ENCODE peak calls at places on chromosomes 11 and 22, in four cellular contexts. One of them, this sample, is unnamed. For H3K27me3, the result is how much of the 10 kb centered on the place peaks cover.

GRCh38 chr11:60111793-60112192 is 23.3 kb downstream of the MS4A2 start:
- DNase-seq in right lobe of liver: no peak
- DNase-seq in heart right ventricle: no peak
- DNase-seq in PC-3: no peak
- DNase-seq in this sample: no peak

GRCh38 chr11:126345759-126346585 is 9.5 kb upstream of the ST3GAL4 start:
- DNase-seq in right lobe of liver: peak
- DNase-seq in heart right ventricle: peak
- DNase-seq in PC-3: peak
- DNase-seq in this sample: peak

GRCh38 chr11:62555464-62556092 is 9.0 kb upstream of the AHNAK start:
- DNase-seq in right lobe of liver: no peak
- DNase-seq in heart right ventricle: no peak
- DNase-seq in PC-3: peak
- DNase-seq in this sample: peak

GRCh38 chr22:43241138-43241597 is 54.2 kb upstream of the TTLL12 start:
- DNase-seq in right lobe of liver: no peak
- DNase-seq in heart right ventricle: no peak
- DNase-seq in PC-3: no peak
- DNase-seq in this sample: no peak

GRCh38 chr11:77211040-77211451 is 83.0 kb downstream of the MYO7A start:
- DNase-seq in right lobe of liver: no peak
- DNase-seq in heart right ventricle: no peak
- DNase-seq in PC-3: no peak
- DNase-seq in this sample: no peak

GRCh38 chr11:9015677-9016076 is 11.9 kb upstream of the NRIP3 start:
- DNase-seq in right lobe of liver: peak
- DNase-seq in heart right ventricle: peak
- DNase-seq in PC-3: peak
- DNase-seq in this sample: peak

GRCh38 chr11:121615506-121615905 is 162.7 kb upstream of the SORL1-AS1 start:
- DNase-seq in right lobe of liver: no peak
- DNase-seq in heart right ventricle: no peak
- DNase-seq in PC-3: peak
- DNase-seq in this sample: no peak

GRCh38 chr22:25775501-25775900 is 33.5 kb downstream of the MYO18B start:
- DNase-seq in right lobe of liver: no peak
- DNase-seq in heart right ventricle: no peak
- DNase-seq in PC-3: no peak
- DNase-seq in this sample: no peak

GRCh38 chr11:93512965-93513667 is 30.1 kb downstream of the SMCO4 start:
- DNase-seq in right lobe of liver: no peak
- DNase-seq in heart right ventricle: no peak
- DNase-seq in PC-3: no peak
- DNase-seq in this sample: no peak

GRCh38 chr11:73175551-73176144 is 33.5 kb upstream of the FCHSD2 start:
- DNase-seq in right lobe of liver: peak
- DNase-seq in heart right ventricle: peak
- DNase-seq in PC-3: no peak
- DNase-seq in this sample: no peak

GRCh38 chr11:8692417-8692816 is 9.8 kb downstream of the RPL27A start:
- DNase-seq in right lobe of liver: no peak
- DNase-seq in heart right ventricle: no peak
- DNase-seq in PC-3: no peak
- DNase-seq in this sample: no peak

GRCh38 chr11:74932797-74933196 is 16.1 kb downstream of the XRRA1 start:
- DNase-seq in right lobe of liver: no peak
- DNase-seq in heart right ventricle: no peak
- DNase-seq in PC-3: peak
- DNase-seq in this sample: no peak

GRCh38 chr11:76229690-76230240 is 23.5 kb upstream of the WNT11 start:
- DNase-seq in right lobe of liver: peak
- DNase-seq in heart right ventricle: no peak
- DNase-seq in PC-3: no peak
- DNase-seq in this sample: no peak

GRCh38 chr11:102530558-102530957 is at the start of gene MMP7:
- DNase-seq in right lobe of liver: no peak
- DNase-seq in heart right ventricle: no peak
- DNase-seq in PC-3: peak
- DNase-seq in this sample: no peak

GRCh38 chr11:57255618-57256017 is 18.6 kb upstream of the APLNR start:
- DNase-seq in right lobe of liver: no peak
- DNase-seq in heart right ventricle: no peak
- DNase-seq in PC-3: peak
- DNase-seq in this sample: no peak

GRCh38 chr11:96267490-96268010 is 75.4 kb downstream of the MAML2 start:
- DNase-seq in right lobe of liver: no peak
- DNase-seq in heart right ventricle: no peak
- DNase-seq in PC-3: no peak
- DNase-seq in this sample: peak

GRCh38 chr11:128919192-128919591 is 23.5 kb downstream of the TP53AIP1 start:
- DNase-seq in right lobe of liver: no peak
- DNase-seq in heart right ventricle: no peak
- DNase-seq in PC-3: no peak
- DNase-seq in this sample: no peak

GRCh38 chr22:32204856-32205722 is at the start of gene RFPL2:
- DNase-seq in right lobe of liver: no peak
- DNase-seq in heart right ventricle: no peak
- DNase-seq in PC-3: no peak
- DNase-seq in this sample: no peak

GRCh38 chr11:119368121-119369034 is 13.1 kb downstream of the USP2 start:
- DNase-seq in right lobe of liver: peak
- DNase-seq in heart right ventricle: peak
- DNase-seq in PC-3: peak
- DNase-seq in this sample: no peak

GRCh38 chr11:69801513-69802335 is 17.5 kb downstream of the FGF3 start:
- DNase-seq in right lobe of liver: no peak
- DNase-seq in heart right ventricle: no peak
- DNase-seq in PC-3: peak
- DNase-seq in this sample: peak

GRCh38 chr11:27921472-27921871 is 186.5 kb downstream of the KIF18A start:
- DNase-seq in right lobe of liver: no peak
- DNase-seq in heart right ventricle: no peak
- DNase-seq in PC-3: peak
- DNase-seq in this sample: no peak

GRCh38 chr11:109364851-109365250 is 57.1 kb upstream of the C11orf87 start:
- DNase-seq in right lobe of liver: no peak
- DNase-seq in heart right ventricle: no peak
- DNase-seq in PC-3: no peak
- DNase-seq in this sample: no peak

GRCh38 chr11:120331301-120331966 is 4.8 kb upstream of the ARHGEF12 start:
- DNase-seq in right lobe of liver: no peak
- DNase-seq in heart right ventricle: peak
- DNase-seq in PC-3: peak
- DNase-seq in this sample: no peak

GRCh38 chr22:31036671-31037550 is 44.2 kb upstream of the SMTN start:
- DNase-seq in right lobe of liver: no peak
- DNase-seq in heart right ventricle: no peak
- DNase-seq in PC-3: peak
- DNase-seq in this sample: no peak

GRCh38 chr11:119476666-119477331 is 53.8 kb upstream of the THY1 start:
- DNase-seq in right lobe of liver: no peak
- DNase-seq in heart right ventricle: no peak
- DNase-seq in PC-3: no peak
- DNase-seq in this sample: no peak

GRCh38 chr11:35919244-35919643 is 24.6 kb upstream of the LDLRAD3 start:
- DNase-seq in right lobe of liver: no peak
- DNase-seq in heart right ventricle: no peak
- DNase-seq in PC-3: peak
- DNase-seq in this sample: no peak

GRCh38 chr11:114607753-114608459 is 12.3 kb upstream of the NXPE4 start:
- DNase-seq in right lobe of liver: no peak
- DNase-seq in heart right ventricle: no peak
- DNase-seq in PC-3: peak
- DNase-seq in this sample: no peak

GRCh38 chr11:93089474-93090102 is 108.2 kb downstream of the SLC36A4 start:
- DNase-seq in right lobe of liver: no peak
- DNase-seq in heart right ventricle: no peak
- DNase-seq in PC-3: peak
- DNase-seq in this sample: no peak

GRCh38 chr11:72773291-72773690 is 20.6 kb downstream of the STARD10 start:
- DNase-seq in right lobe of liver: no peak
- DNase-seq in heart right ventricle: peak
- DNase-seq in PC-3: peak
- DNase-seq in this sample: no peak

GRCh38 chr22:49480896-49481650 is 346.6 kb downstream of the BRD1 start:
- DNase-seq in right lobe of liver: no peak
- DNase-seq in heart right ventricle: no peak
- DNase-seq in PC-3: no peak
- DNase-seq in this sample: no peak

GRCh38 chr22:35092146-35092805 is 26.3 kb downstream of the ISX start:
- DNase-seq in right lobe of liver: no peak
- DNase-seq in heart right ventricle: no peak
- DNase-seq in PC-3: no peak
- DNase-seq in this sample: no peak

GRCh38 chr11:128036556-128037093 is 550.7 kb downstream of the ETS1 start:
- DNase-seq in right lobe of liver: no peak
- DNase-seq in heart right ventricle: no peak
- DNase-seq in PC-3: no peak
- DNase-seq in this sample: no peak

GRCh38 chr11:28400236-28401100 is 292.3 kb downstream of the METTL15 start:
- DNase-seq in right lobe of liver: no peak
- DNase-seq in heart right ventricle: no peak
- DNase-seq in PC-3: peak
- DNase-seq in this sample: no peak

GRCh38 chr11:44615041-44615513 is 49.6 kb downstream of the CD82 start:
- DNase-seq in right lobe of liver: peak
- DNase-seq in heart right ventricle: no peak
- DNase-seq in PC-3: no peak
- DNase-seq in this sample: no peak

GRCh38 chr11:68271023-68271780 is 571 bp downstream of the C11orf24 start:
- DNase-seq in right lobe of liver: peak
- DNase-seq in heart right ventricle: peak
- DNase-seq in PC-3: peak
- DNase-seq in this sample: peak

GRCh38 chr11:75467881-75468280 is 34.9 kb upstream of the KLHL35 start:
- DNase-seq in right lobe of liver: no peak
- DNase-seq in heart right ventricle: no peak
- DNase-seq in PC-3: no peak
- DNase-seq in this sample: no peak

DNA sequence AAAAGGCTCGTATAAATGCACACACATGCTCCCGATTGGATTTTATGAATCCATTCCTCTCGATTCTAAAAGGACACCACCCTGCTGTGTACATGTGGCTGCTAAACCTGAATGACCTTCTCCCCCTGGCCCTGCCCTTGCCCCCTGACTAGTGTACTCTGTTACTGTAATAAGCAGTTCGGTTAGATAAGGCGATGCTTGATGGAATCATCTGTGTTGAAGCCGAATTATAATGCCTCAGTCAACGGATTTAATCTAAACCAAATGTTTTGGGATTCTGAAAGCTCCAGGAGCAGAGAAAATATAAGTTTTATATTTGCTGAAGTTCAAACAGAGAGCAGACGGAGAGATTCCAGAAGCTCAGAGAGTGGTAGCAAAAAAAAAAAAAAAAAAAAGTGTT is 275.4 kb upstream of the MPPED2 start:
- DNase-seq in right lobe of liver: no peak
- DNase-seq in heart right ventricle: no peak
- DNase-seq in PC-3: no peak
- DNase-seq in this sample: no peak
- H3K27ac ChIP-seq in right lobe of liver: no peak
- H3K27ac ChIP-seq in heart right ventricle: no peak
- H3K27ac ChIP-seq in PC-3: no peak
- H3K27ac ChIP-seq in this sample: no peak

GRCh38 chr11:64181506-64182411 is 4.2 kb upstream of the STIP1 start:
- DNase-seq in right lobe of liver: peak
- DNase-seq in heart right ventricle: peak
- DNase-seq in PC-3: peak
- DNase-seq in this sample: peak
- H3K4me3 ChIP-seq in right lobe of liver: no peak
- H3K4me3 ChIP-seq in heart right ventricle: peak
- H3K4me3 ChIP-seq in PC-3: peak
- H3K4me3 ChIP-seq in this sample: no peak

GRCh38 chr11:30113326-30113873 is 96.6 kb upstream of the KCNA4 start:
- DNase-seq in right lobe of liver: no peak
- DNase-seq in heart right ventricle: no peak
- DNase-seq in PC-3: no peak
- DNase-seq in this sample: no peak
- H3K27me3 ChIP-seq in right lobe of liver: under half
- H3K27me3 ChIP-seq in heart right ventricle: under half
- H3K27me3 ChIP-seq in PC-3: under half
- H3K27me3 ChIP-seq in this sample: under half

DNA sequence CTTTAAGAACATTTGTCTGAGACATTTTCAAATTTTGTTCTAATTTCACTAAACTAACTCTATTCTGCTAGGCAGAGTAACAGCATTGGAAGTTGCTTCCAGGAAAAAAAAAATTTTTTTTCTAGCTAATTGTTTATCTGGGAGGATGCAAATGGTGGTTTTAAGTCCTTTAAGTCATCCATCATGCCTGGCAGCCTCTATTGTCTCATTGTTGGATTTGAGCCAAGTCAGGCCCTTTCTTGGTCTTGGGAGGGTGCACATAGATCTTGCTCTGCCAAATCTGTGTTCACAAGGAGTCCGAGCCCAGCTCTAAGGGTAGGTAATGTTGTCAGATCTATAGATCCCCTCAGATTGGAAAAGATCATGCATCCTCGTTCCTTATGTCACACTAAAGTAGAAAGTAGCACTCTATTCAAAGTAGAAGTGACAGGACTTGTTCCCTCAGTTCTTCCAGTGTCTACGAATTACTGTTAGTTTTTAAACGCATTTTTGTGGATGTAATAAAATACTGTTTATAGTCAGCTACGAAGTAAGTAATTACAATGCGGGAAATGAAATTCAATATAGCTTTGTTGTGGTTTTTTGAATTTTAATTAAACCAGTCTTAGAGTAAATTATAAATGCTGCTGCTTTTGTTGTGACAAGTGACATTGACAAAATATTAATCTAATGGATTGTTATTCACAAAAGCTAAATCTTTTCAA is 166.0 kb upstream of the RASSF10 start:
- DNase-seq in right lobe of liver: no peak
- DNase-seq in heart right ventricle: no peak
- DNase-seq in PC-3: peak
- DNase-seq in this sample: no peak
- H3K27ac ChIP-seq in right lobe of liver: no peak
- H3K27ac ChIP-seq in heart right ventricle: no peak
- H3K27ac ChIP-seq in PC-3: no peak
- H3K27ac ChIP-seq in this sample: no peak